ENCODE peak calls at places on chromosomes 2 and 18, in six cellular contexts. T, V, F, X, W and A are unnamed samples.

GRCh38 chr2:240309214-240309613 is 126.2 kb upstream of the GPC1 start:
- DNase-seq in T (no peak), V (no peak), F (no peak), X (no peak), W (no peak), A (no peak)

GRCh38 chr2:41922177-41922576 is 125.6 kb upstream of the PKDCC start:
- DNase-seq in T (peak; percentile 58), V (no peak), F (no peak), X (no peak), W (no peak), A (no peak)

GRCh38 chr2:63408530-63408929 is 179.7 kb downstream of the WDPCP start:
- DNase-seq in T (no peak), V (no peak), F (no peak), X (no peak), W (peak; percentile 58), A (no peak)

GRCh38 chr18:40012931-40013609 is 1942.0 kb upstream of the PIK3C3 start:
- DNase-seq in T (no peak), V (no peak), F (no peak), X (no peak), W (no peak), A (no peak)

GRCh38 chr2:98324181-98324580 is 22.1 kb upstream of the CNGA3 start:
- DNase-seq in T (no peak), V (no peak), F (no peak), X (no peak), W (no peak), A (no peak)

GRCh38 chr18:67386028-67386427 is 130.5 kb downstream of the DSEL start:
- DNase-seq in T (peak; percentile 5), V (no peak), F (no peak), X (no peak), W (no peak), A (no peak)

GRCh38 chr2:20231632-20232031 is 6.7 kb upstream of the SDC1 start:
- DNase-seq in T (peak; percentile 93), V (no peak), F (no peak), X (peak; percentile 80), W (peak; percentile 11), A (peak; percentile 90)

GRCh38 chr2:237423891-237424290 is 9.9 kb upstream of the COL6A3 start:
- DNase-seq in T (no peak), V (no peak), F (no peak), X (no peak), W (no peak), A (no peak)

GRCh38 chr2:41829011-41829500 is 218.8 kb upstream of the PKDCC start:
- DNase-seq in T (no peak), V (no peak), F (no peak), X (no peak), W (no peak), A (no peak)

GRCh38 chr2:46847185-46847710 is 68.4 kb downstream of the MCFD2 start:
- DNase-seq in T (peak; percentile 92), V (peak; percentile 95), F (peak; percentile 72), X (peak; percentile 91), W (no peak), A (peak; percentile 97)

GRCh38 chr2:40341198-40341597 is 110.7 kb downstream of the SLC8A1 start:
- DNase-seq in T (no peak), V (no peak), F (no peak), X (no peak), W (no peak), A (no peak)

GRCh38 chr2:214904634-214905033 is 95.2 kb upstream of the BARD1 start:
- DNase-seq in T (no peak), V (no peak), F (no peak), X (no peak), W (no peak), A (no peak)

GRCh38 chr2:130374587-130375290 is 18.9 kb downstream of the PTPN18 start:
- DNase-seq in T (no peak), V (no peak), F (no peak), X (no peak), W (no peak), A (no peak)

GRCh38 chr2:191748050-191748449 is 70.1 kb downstream of the NABP1 start:
- DNase-seq in T (no peak), V (no peak), F (no peak), X (no peak), W (no peak), A (no peak)

GRCh38 chr2:27199241-27199640 is 12.6 kb upstream of the ATRAID start:
- DNase-seq in T (no peak), V (no peak), F (no peak), X (no peak), W (no peak), A (no peak)

GRCh38 chr2:168424112-168424951 is 31.7 kb upstream of the CERS6 start:
- DNase-seq in T (no peak), V (no peak), F (no peak), X (no peak), W (no peak), A (no peak)

GRCh38 chr2:44553456-44553855 is 191.7 kb downstream of the CAMKMT start:
- DNase-seq in T (no peak), V (no peak), F (no peak), X (no peak), W (no peak), A (no peak)

GRCh38 chr2:207408086-207408794 is 121.5 kb upstream of the CREB1 start:
- DNase-seq in T (no peak), V (no peak), F (no peak), X (no peak), W (no peak), A (no peak)

GRCh38 chr18:21669736-21670135 is 34.8 kb downstream of the ABHD3 start:
- DNase-seq in T (peak; percentile 50), V (no peak), F (no peak), X (no peak), W (no peak), A (peak; percentile 66)

GRCh38 chr18:36075862-36076587 is 8.7 kb upstream of the RPRD1A start:
- DNase-seq in T (peak; percentile 4), V (no peak), F (no peak), X (no peak), W (no peak), A (no peak)

GRCh38 chr2:47725808-47726207 is 57.1 kb upstream of the MSH6 start:
- DNase-seq in T (no peak), V (no peak), F (no peak), X (no peak), W (no peak), A (no peak)

GRCh38 chr2:144507441-144508161 is 12.3 kb downstream of the ZEB2 start:
- DNase-seq in T (no peak), V (no peak), F (no peak), X (no peak), W (no peak), A (no peak)

DNA sequence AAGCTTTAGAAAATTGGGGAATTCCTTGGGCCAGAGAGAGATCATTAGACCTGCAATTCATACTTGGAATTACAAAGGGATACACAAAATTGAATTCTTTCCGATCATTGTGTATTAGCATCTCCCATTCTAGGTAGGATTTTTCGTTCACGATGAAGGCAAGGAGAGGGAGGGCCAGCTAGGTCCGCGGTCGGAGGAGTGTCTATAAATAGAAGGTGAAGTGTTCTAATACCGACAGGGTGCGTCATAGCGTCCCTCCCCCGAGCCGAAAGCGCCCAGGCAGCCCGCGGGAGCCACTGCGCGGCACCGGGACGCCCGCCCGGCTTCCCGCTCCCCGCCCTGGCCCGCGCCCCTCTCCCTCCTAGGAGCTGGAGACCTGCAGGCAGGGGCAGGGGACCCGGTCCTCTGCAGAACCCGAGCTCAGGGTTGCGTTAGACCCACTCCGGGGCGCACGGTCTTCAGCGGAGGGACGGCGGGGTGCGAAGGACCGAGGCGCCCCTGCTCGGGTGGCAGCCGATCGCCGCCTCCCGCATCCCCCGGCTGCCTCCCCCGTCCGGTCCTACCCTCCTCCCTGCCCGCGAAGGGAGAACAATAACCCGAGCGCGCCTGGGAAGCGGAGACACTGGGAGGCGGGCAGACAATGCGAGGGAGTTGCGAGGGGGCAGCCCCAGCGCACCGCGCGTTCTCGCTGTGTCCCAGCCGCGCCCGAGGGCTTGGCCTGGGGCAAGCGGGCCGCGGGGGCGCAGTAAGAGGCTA is 114.1 kb upstream of the SERTAD2 start:
- DNase-seq in T (peak; percentile 86), V (peak; percentile 89), F (peak; percentile 59), X (peak; percentile 94), W (peak; percentile 93), A (peak; percentile 96)
- TF ChIP-seq CTCF in T (no peak), V (no peak), F (no peak), X (no peak), W (peak; percentile 19), A (no peak)

GRCh38 chr2:54206596-54206995 is 49.4 kb downstream of the TSPYL6 start:
- DNase-seq in T (peak; percentile 28), V (no peak), F (no peak), X (no peak), W (no peak), A (no peak)
- TF ChIP-seq CTCF in T (peak; percentile 48), V (no peak), F (peak; percentile 26), X (peak; percentile 23), W (peak; percentile 23), A (peak; percentile 35)

DNA sequence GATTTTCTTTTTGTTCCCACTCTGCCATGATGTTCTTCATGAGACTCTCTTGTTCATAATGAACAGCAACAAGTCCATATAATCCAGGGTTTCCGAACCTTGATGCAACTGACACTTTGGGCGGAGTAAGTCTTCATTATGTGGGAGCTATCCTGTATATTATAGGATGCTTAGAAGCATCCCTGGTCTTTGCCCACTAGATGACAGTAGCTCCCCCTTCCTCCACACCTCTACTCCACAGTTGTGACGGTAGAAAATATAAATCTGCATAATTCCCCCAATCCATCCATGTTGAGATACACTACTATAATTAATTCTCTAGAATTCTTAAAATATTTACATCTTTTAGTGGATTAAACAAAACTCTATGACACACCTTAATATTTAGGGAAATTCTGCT is 482.2 kb upstream of the CELF4 start:
- DNase-seq in T (no peak), V (no peak), F (no peak), X (no peak), W (no peak), A (no peak)
- TF ChIP-seq CTCF in T (no peak), V (no peak), F (no peak), X (no peak), W (peak; percentile 73), A (no peak)

DNA sequence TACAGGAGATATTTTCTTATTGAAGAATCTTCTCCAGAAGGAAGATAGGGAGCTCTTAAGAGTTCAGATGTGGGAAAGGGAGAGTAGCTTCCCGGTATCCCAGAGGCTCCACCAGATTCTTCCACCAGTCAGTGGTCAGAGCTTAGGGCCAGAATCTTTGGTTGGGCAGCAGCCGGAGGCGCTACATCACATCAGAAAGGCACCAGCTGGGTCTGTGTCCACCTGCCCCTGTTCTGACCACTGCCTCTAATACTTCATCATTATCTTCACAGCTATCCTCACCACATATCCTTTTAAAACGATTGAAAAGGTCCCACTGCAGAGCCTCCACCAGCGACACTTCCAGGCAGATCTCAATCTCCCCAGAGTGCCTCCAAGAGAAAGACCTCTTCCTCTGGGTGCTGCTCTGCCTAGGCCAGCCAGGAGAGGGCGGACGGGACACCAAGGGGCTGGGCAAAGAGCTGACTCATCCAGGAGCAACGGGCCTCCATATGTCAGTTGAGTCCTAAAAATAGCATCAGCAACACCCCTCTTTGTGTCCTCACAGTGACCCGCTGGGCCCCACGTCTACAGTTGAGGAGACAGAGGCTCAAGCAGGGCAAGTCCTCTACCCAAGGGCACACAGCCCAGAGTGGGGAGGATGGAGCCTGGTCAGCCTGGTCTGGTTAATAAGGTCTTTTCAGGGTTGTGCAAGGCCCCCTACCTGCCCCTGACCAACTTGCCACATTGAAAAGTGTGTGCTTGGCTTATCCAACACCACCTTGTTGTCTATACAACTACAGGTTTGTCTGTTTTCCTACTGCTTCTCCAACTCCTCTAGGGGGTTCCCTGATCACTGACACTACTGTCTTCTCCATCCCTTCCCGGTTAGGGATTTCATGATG is 81.2 kb downstream of the ADD2 start:
- DNase-seq in T (peak; percentile 68), V (no peak), F (peak; percentile 47), X (no peak), W (peak; percentile 97), A (no peak)
- TF ChIP-seq CTCF in T (peak; percentile 27), V (no peak), F (peak; percentile 76), X (no peak), W (peak; percentile 90), A (no peak)